ENCODE peak calls at places on chromosomes 2 and 18, in seven cellular contexts. One of them, this sample, is unnamed. For H3K4me1 and H3K9me3, the result is how much of the 10 kb centered on the place peaks cover.

GRCh38 chr2:223865124-223865523 is 27.7 kb upstream of the AP1S3 start:
- DNase-seq in sigmoid colon: no peak
- DNase-seq in A549: no peak
- DNase-seq in tibial nerve: no peak
- DNase-seq in K562: no peak
- DNase-seq in upper lobe of left lung: no peak
- DNase-seq in stomach: no peak
- DNase-seq in this sample: no peak

GRCh38 chr2:166373951-166374350 is 1.8 kb downstream of the SCN9A start:
- DNase-seq in sigmoid colon: no peak
- DNase-seq in A549: peak
- DNase-seq in tibial nerve: no peak
- DNase-seq in K562: peak
- DNase-seq in upper lobe of left lung: no peak
- DNase-seq in stomach: no peak
- DNase-seq in this sample: no peak

GRCh38 chr2:159137511-159138101 is 148.9 kb downstream of the WDSUB1 start:
- DNase-seq in sigmoid colon: no peak
- DNase-seq in A549: no peak
- DNase-seq in tibial nerve: no peak
- DNase-seq in K562: no peak
- DNase-seq in upper lobe of left lung: no peak
- DNase-seq in stomach: no peak
- DNase-seq in this sample: no peak

GRCh38 chr18:3207565-3207964 is 12.2 kb downstream of the MYOM1 start:
- DNase-seq in sigmoid colon: no peak
- DNase-seq in A549: peak
- DNase-seq in tibial nerve: no peak
- DNase-seq in K562: no peak
- DNase-seq in upper lobe of left lung: no peak
- DNase-seq in stomach: no peak
- DNase-seq in this sample: no peak

GRCh38 chr18:7532942-7533341 is 34.2 kb upstream of the PTPRM start:
- DNase-seq in sigmoid colon: no peak
- DNase-seq in A549: no peak
- DNase-seq in tibial nerve: no peak
- DNase-seq in K562: no peak
- DNase-seq in upper lobe of left lung: no peak
- DNase-seq in stomach: no peak
- DNase-seq in this sample: no peak

GRCh38 chr18:23970161-23971153 is 44.1 kb upstream of the TTC39C start:
- DNase-seq in sigmoid colon: no peak
- DNase-seq in A549: no peak
- DNase-seq in tibial nerve: no peak
- DNase-seq in K562: no peak
- DNase-seq in upper lobe of left lung: no peak
- DNase-seq in stomach: no peak
- DNase-seq in this sample: no peak

GRCh38 chr18:13540783-13541182 is 185.6 kb downstream of the FAM210A start:
- DNase-seq in sigmoid colon: no peak
- DNase-seq in A549: no peak
- DNase-seq in tibial nerve: no peak
- DNase-seq in K562: no peak
- DNase-seq in upper lobe of left lung: no peak
- DNase-seq in stomach: no peak
- DNase-seq in this sample: no peak

GRCh38 chr2:113156278-113157107 is 17.3 kb upstream of the PSD4 start:
- DNase-seq in sigmoid colon: no peak
- DNase-seq in A549: no peak
- DNase-seq in tibial nerve: no peak
- DNase-seq in K562: no peak
- DNase-seq in upper lobe of left lung: no peak
- DNase-seq in stomach: no peak
- DNase-seq in this sample: no peak

GRCh38 chr2:127085260-127085666 is 21.7 kb downstream of the BIN1 start:
- DNase-seq in sigmoid colon: no peak
- DNase-seq in A549: no peak
- DNase-seq in tibial nerve: no peak
- DNase-seq in K562: no peak
- DNase-seq in upper lobe of left lung: peak
- DNase-seq in stomach: peak
- DNase-seq in this sample: no peak

GRCh38 chr2:203532957-203533695 is 2.0 kb downstream of the RAPH1 start:
- DNase-seq in sigmoid colon: no peak
- DNase-seq in A549: peak
- DNase-seq in tibial nerve: peak
- DNase-seq in K562: no peak
- DNase-seq in upper lobe of left lung: no peak
- DNase-seq in stomach: no peak
- DNase-seq in this sample: no peak

GRCh38 chr2:208265371-208265806 is 666 bp upstream of the PIKFYVE start:
- DNase-seq in sigmoid colon: no peak
- DNase-seq in A549: peak
- DNase-seq in tibial nerve: no peak
- DNase-seq in K562: peak
- DNase-seq in upper lobe of left lung: no peak
- DNase-seq in stomach: no peak
- DNase-seq in this sample: peak

GRCh38 chr2:85536479-85536878 is 2.5 kb upstream of the MAT2A start:
- DNase-seq in sigmoid colon: no peak
- DNase-seq in A549: no peak
- DNase-seq in tibial nerve: no peak
- DNase-seq in K562: no peak
- DNase-seq in upper lobe of left lung: no peak
- DNase-seq in stomach: no peak
- DNase-seq in this sample: no peak

GRCh38 chr2:85607268-85608215 is 4.3 kb downstream of the C2orf68 start:
- DNase-seq in sigmoid colon: peak
- DNase-seq in A549: no peak
- DNase-seq in tibial nerve: no peak
- DNase-seq in K562: no peak
- DNase-seq in upper lobe of left lung: peak
- DNase-seq in stomach: no peak
- DNase-seq in this sample: no peak

GRCh38 chr2:201363857-201364560 is 6.9 kb upstream of the FLACC1 start:
- DNase-seq in sigmoid colon: no peak
- DNase-seq in A549: peak
- DNase-seq in tibial nerve: peak
- DNase-seq in K562: peak
- DNase-seq in upper lobe of left lung: no peak
- DNase-seq in stomach: no peak
- DNase-seq in this sample: no peak

GRCh38 chr2:113370478-113371091 is 66.9 kb upstream of the ZNG1B start:
- DNase-seq in sigmoid colon: peak
- DNase-seq in A549: peak
- DNase-seq in tibial nerve: peak
- DNase-seq in K562: peak
- DNase-seq in upper lobe of left lung: peak
- DNase-seq in stomach: peak
- DNase-seq in this sample: peak

GRCh38 chr2:216942016-216942415 is 82.2 kb upstream of the TNP1 start:
- DNase-seq in sigmoid colon: no peak
- DNase-seq in A549: no peak
- DNase-seq in tibial nerve: no peak
- DNase-seq in K562: no peak
- DNase-seq in upper lobe of left lung: no peak
- DNase-seq in stomach: no peak
- DNase-seq in this sample: no peak

GRCh38 chr2:191245046-191245868 is at the start of gene MYO1B:
- DNase-seq in sigmoid colon: peak
- DNase-seq in A549: peak
- DNase-seq in tibial nerve: peak
- DNase-seq in K562: peak
- DNase-seq in upper lobe of left lung: peak
- DNase-seq in stomach: peak
- DNase-seq in this sample: peak

GRCh38 chr2:25567406-25567805 is 106.0 kb downstream of the DTNB start:
- DNase-seq in sigmoid colon: no peak
- DNase-seq in A549: peak
- DNase-seq in tibial nerve: peak
- DNase-seq in K562: no peak
- DNase-seq in upper lobe of left lung: no peak
- DNase-seq in stomach: no peak
- DNase-seq in this sample: no peak

GRCh38 chr2:218028189-218028495 is 25.3 kb upstream of the TNS1 start:
- DNase-seq in sigmoid colon: peak
- DNase-seq in A549: no peak
- DNase-seq in tibial nerve: no peak
- DNase-seq in K562: no peak
- DNase-seq in upper lobe of left lung: peak
- DNase-seq in stomach: peak
- DNase-seq in this sample: no peak
- H3K4me1 ChIP-seq in sigmoid colon: under half
- H3K4me1 ChIP-seq in A549: under half
- H3K4me1 ChIP-seq in tibial nerve: under half
- H3K4me1 ChIP-seq in K562: under half
- H3K4me1 ChIP-seq in upper lobe of left lung: under half
- H3K4me1 ChIP-seq in stomach: under half
- H3K4me1 ChIP-seq in this sample: under half

DNA sequence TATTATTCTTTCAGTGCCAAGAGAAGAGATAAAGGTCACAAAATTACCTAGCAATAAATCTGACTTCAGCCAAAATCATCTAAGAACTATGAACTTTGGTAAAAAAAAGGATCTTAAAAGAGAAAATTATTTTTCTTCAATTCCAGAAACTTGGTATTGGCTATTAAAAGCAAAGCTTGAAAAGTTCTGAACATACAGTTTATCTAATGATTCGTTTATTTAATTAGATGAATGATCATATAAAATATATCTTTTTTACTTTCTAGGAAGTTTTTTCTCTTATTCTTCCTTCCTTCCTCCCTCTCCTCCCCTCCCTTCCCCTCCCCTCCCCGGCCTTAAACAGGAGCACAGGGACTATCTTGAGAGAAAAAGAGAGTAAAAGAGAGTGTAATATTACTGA is 536.1 kb downstream of the SOX11 start:
- DNase-seq in sigmoid colon: no peak
- DNase-seq in A549: no peak
- DNase-seq in tibial nerve: no peak
- DNase-seq in K562: no peak
- DNase-seq in upper lobe of left lung: no peak
- DNase-seq in stomach: no peak
- DNase-seq in this sample: no peak
- H3K9me3 ChIP-seq in sigmoid colon: under half
- H3K9me3 ChIP-seq in A549: under half
- H3K9me3 ChIP-seq in tibial nerve: under half
- H3K9me3 ChIP-seq in K562: under half
- H3K9me3 ChIP-seq in upper lobe of left lung: under half
- H3K9me3 ChIP-seq in stomach: under half
- H3K9me3 ChIP-seq in this sample: under half

DNA sequence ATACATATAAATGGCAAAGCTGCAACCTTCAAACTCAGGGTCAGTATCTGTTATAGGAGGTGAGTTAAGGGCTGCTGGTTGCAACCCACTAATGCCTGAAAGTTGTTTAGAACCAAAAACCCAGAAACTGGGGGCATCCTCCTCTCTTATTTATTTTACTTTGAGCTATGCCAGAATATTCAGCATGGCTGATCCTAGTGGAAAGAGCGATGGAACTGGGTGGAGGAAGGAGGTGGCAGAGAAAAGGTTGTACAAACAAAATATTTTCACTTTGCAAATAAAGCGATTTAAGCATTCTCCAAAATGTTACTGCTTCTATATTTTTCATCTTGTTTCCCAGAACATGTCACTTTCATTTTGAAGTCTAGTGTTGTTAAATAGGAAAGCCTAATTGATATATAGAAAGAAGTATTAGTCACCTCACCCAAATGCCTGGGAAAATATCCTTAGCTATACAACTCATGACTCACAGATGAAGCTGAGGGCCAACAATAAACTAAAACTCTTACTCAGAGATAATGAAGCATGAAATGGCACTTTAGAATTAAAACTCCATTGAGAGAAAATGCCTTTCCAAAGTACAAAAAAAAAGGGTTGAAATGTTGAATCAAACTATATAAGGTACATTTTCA is 251.4 kb upstream of the UBE2E3 start:
- DNase-seq in sigmoid colon: no peak
- DNase-seq in A549: peak
- DNase-seq in tibial nerve: no peak
- DNase-seq in K562: no peak
- DNase-seq in upper lobe of left lung: no peak
- DNase-seq in stomach: no peak
- DNase-seq in this sample: no peak
- TF ChIP-seq EP300 in sigmoid colon: no peak
- TF ChIP-seq EP300 in A549: no peak
- TF ChIP-seq EP300 in tibial nerve: no peak
- TF ChIP-seq EP300 in K562: no peak
- TF ChIP-seq EP300 in upper lobe of left lung: no peak
- TF ChIP-seq EP300 in stomach: no peak
- TF ChIP-seq EP300 in this sample: no peak

DNA sequence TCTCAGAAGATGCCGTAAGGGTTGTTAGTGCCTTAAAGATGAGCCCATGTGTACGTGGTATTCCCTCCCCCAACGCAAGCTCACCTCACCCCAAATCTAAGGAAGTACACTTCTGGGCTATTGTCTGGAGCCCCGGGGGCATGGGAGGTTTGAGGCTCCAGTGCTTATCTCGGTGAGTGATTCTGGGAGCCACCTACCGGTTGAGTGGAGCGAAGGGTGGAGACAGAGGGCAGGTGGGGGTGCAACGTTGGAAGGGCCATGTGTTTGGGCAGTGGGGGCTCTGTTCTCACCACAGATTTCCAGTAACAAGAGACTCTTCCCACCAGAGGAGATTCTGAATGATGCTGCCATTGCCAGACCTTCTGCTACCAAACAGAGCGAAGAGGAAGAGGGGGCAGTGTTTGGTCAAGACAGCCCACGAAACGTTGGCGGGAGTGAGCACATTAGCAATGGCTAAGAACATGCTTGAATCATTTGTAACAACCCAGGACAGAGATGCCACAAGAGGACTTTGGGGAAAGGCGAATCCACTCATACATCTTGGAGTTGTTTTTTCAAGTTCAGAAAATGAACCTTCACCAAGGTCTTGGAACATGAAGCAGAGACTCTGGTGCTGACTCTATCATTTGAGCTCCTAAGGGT is 38.7 kb downstream of the TWIST2 start:
- DNase-seq in sigmoid colon: peak
- DNase-seq in A549: no peak
- DNase-seq in tibial nerve: no peak
- DNase-seq in K562: no peak
- DNase-seq in upper lobe of left lung: no peak
- DNase-seq in stomach: no peak
- DNase-seq in this sample: no peak
- H3K4me1 ChIP-seq in sigmoid colon: under half
- H3K4me1 ChIP-seq in A549: under half
- H3K4me1 ChIP-seq in tibial nerve: under half
- H3K4me1 ChIP-seq in K562: under half
- H3K4me1 ChIP-seq in upper lobe of left lung: under half
- H3K4me1 ChIP-seq in stomach: under half
- H3K4me1 ChIP-seq in this sample: under half

DNA sequence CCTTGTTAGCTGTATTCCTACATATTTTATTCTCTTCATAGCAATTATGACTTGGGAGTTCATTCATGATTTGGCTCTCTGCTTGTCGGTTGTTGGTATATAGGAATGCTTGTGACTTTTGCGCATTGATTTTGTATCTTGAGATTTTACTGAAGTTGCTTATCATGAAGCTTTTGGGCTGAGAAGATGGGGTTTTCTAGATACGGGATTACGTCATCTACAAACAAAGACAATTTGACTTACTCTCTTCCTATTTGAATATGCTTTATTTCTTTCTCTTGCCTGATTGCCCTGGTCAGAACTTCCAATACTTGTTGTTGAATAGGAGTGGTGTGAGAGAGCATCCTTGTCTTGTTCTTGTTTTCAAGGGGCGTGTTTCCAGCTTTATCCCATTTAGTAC is 569.8 kb upstream of the NRXN1 start:
- DNase-seq in sigmoid colon: no peak
- DNase-seq in A549: no peak
- DNase-seq in tibial nerve: no peak
- DNase-seq in K562: no peak
- DNase-seq in upper lobe of left lung: no peak
- DNase-seq in stomach: no peak
- DNase-seq in this sample: no peak
- H3K9me3 ChIP-seq in sigmoid colon: under half
- H3K9me3 ChIP-seq in A549: under half
- H3K9me3 ChIP-seq in tibial nerve: under half
- H3K9me3 ChIP-seq in K562: under half
- H3K9me3 ChIP-seq in upper lobe of left lung: under half
- H3K9me3 ChIP-seq in stomach: under half
- H3K9me3 ChIP-seq in this sample: under half

This sample was measured in ovary.